ENCODE peak calls at places on chromosome 20, in ten cellular contexts. One of them, this sample, is unnamed.

GRCh38 chr20:57170343-57170742 is 96.1 kb downstream of the BMP7 start:
- DNase-seq in testis: no peak
- DNase-seq in transverse colon: no peak
- DNase-seq in body of pancreas: no peak
- DNase-seq in GM12891: no peak
- DNase-seq in HCT116: no peak
- DNase-seq in breast epithelium: no peak
- DNase-seq in uterus: no peak
- DNase-seq in prostate gland: peak
- DNase-seq in stomach: no peak
- DNase-seq in this sample: no peak

GRCh38 chr20:46708172-46708860 is 1.1 kb upstream of the SLC2A10 start:
- DNase-seq in body of pancreas: peak
- DNase-seq in uterus: no peak
- DNase-seq in stomach: peak
- DNase-seq in prostate gland: peak
- DNase-seq in HCT116: no peak
- DNase-seq in transverse colon: peak
- DNase-seq in testis: no peak
- DNase-seq in GM12891: no peak
- DNase-seq in breast epithelium: no peak
- DNase-seq in this sample: no peak

GRCh38 chr20:34410331-34410730 is 47.3 kb downstream of the ITCH start:
- DNase-seq in transverse colon: no peak
- DNase-seq in GM12891: no peak
- DNase-seq in testis: peak
- DNase-seq in prostate gland: no peak
- DNase-seq in stomach: no peak
- DNase-seq in breast epithelium: no peak
- DNase-seq in uterus: no peak
- DNase-seq in HCT116: no peak
- DNase-seq in body of pancreas: no peak
- DNase-seq in this sample: no peak

GRCh38 chr20:60695223-60695622 is 556.8 kb upstream of the CDH4 start:
- DNase-seq in uterus: no peak
- DNase-seq in body of pancreas: peak
- DNase-seq in HCT116: no peak
- DNase-seq in stomach: no peak
- DNase-seq in testis: no peak
- DNase-seq in breast epithelium: no peak
- DNase-seq in transverse colon: no peak
- DNase-seq in GM12891: no peak
- DNase-seq in prostate gland: no peak
- DNase-seq in this sample: no peak

GRCh38 chr20:2747676-2748235 is 52.7 kb downstream of the CPXM1 start:
- DNase-seq in HCT116: no peak
- DNase-seq in prostate gland: no peak
- DNase-seq in GM12891: no peak
- DNase-seq in testis: no peak
- DNase-seq in breast epithelium: no peak
- DNase-seq in body of pancreas: no peak
- DNase-seq in stomach: no peak
- DNase-seq in transverse colon: no peak
- DNase-seq in uterus: no peak
- DNase-seq in this sample: peak

GRCh38 chr20:4217349-4217761 is 202.0 kb upstream of the RNF24 start:
- DNase-seq in GM12891: no peak
- DNase-seq in testis: peak
- DNase-seq in uterus: no peak
- DNase-seq in HCT116: no peak
- DNase-seq in transverse colon: peak
- DNase-seq in stomach: no peak
- DNase-seq in body of pancreas: no peak
- DNase-seq in prostate gland: no peak
- DNase-seq in breast epithelium: no peak
- DNase-seq in this sample: no peak

GRCh38 chr20:47272893-47273590 is 83.5 kb downstream of the ZMYND8 start:
- DNase-seq in uterus: peak
- DNase-seq in body of pancreas: peak
- DNase-seq in HCT116: peak
- DNase-seq in prostate gland: peak
- DNase-seq in testis: peak
- DNase-seq in GM12891: no peak
- DNase-seq in breast epithelium: no peak
- DNase-seq in transverse colon: peak
- DNase-seq in stomach: peak
- DNase-seq in this sample: peak

GRCh38 chr20:12984069-12984765 is 24.6 kb upstream of the SPTLC3 start:
- DNase-seq in prostate gland: no peak
- DNase-seq in testis: no peak
- DNase-seq in uterus: no peak
- DNase-seq in GM12891: no peak
- DNase-seq in stomach: no peak
- DNase-seq in body of pancreas: no peak
- DNase-seq in transverse colon: no peak
- DNase-seq in breast epithelium: no peak
- DNase-seq in HCT116: no peak
- DNase-seq in this sample: no peak

GRCh38 chr20:62133051-62133845 is 9.9 kb downstream of the PSMA7 start:
- DNase-seq in HCT116: no peak
- DNase-seq in transverse colon: no peak
- DNase-seq in uterus: no peak
- DNase-seq in testis: no peak
- DNase-seq in stomach: no peak
- DNase-seq in prostate gland: no peak
- DNase-seq in breast epithelium: no peak
- DNase-seq in GM12891: no peak
- DNase-seq in body of pancreas: peak
- DNase-seq in this sample: no peak

GRCh38 chr20:62135573-62136266 is 7.5 kb downstream of the PSMA7 start:
- DNase-seq in stomach: no peak
- DNase-seq in HCT116: no peak
- DNase-seq in transverse colon: no peak
- DNase-seq in testis: no peak
- DNase-seq in prostate gland: no peak
- DNase-seq in body of pancreas: no peak
- DNase-seq in GM12891: no peak
- DNase-seq in breast epithelium: no peak
- DNase-seq in uterus: no peak
- DNase-seq in this sample: no peak

GRCh38 chr20:62136283-62137091 is 6.7 kb downstream of the PSMA7 start:
- DNase-seq in HCT116: peak
- DNase-seq in breast epithelium: peak
- DNase-seq in GM12891: no peak
- DNase-seq in testis: peak
- DNase-seq in uterus: peak
- DNase-seq in transverse colon: peak
- DNase-seq in prostate gland: peak
- DNase-seq in body of pancreas: peak
- DNase-seq in stomach: peak
- DNase-seq in this sample: peak

GRCh38 chr20:62133864-62134263 is 9.3 kb downstream of the PSMA7 start:
- DNase-seq in body of pancreas: no peak
- DNase-seq in transverse colon: no peak
- DNase-seq in uterus: no peak
- DNase-seq in testis: no peak
- DNase-seq in HCT116: no peak
- DNase-seq in breast epithelium: no peak
- DNase-seq in stomach: no peak
- DNase-seq in GM12891: peak
- DNase-seq in prostate gland: no peak
- DNase-seq in this sample: no peak

GRCh38 chr20:62134735-62135231 is 8.4 kb downstream of the PSMA7 start:
- DNase-seq in HCT116: no peak
- DNase-seq in stomach: peak
- DNase-seq in breast epithelium: no peak
- DNase-seq in GM12891: no peak
- DNase-seq in uterus: peak
- DNase-seq in prostate gland: no peak
- DNase-seq in testis: peak
- DNase-seq in body of pancreas: peak
- DNase-seq in transverse colon: no peak
- DNase-seq in this sample: no peak
- TF ChIP-seq POLR2A in HCT116: no peak
- TF ChIP-seq POLR2A in stomach: no peak
- TF ChIP-seq POLR2A in breast epithelium: no peak
- TF ChIP-seq POLR2A in GM12891: peak
- TF ChIP-seq POLR2A in uterus: no peak
- TF ChIP-seq POLR2A in prostate gland: no peak
- TF ChIP-seq POLR2A in testis: no peak
- TF ChIP-seq POLR2A in body of pancreas: no peak
- TF ChIP-seq POLR2A in transverse colon: no peak
- TF ChIP-seq POLR2A in this sample: no peak

DNA sequence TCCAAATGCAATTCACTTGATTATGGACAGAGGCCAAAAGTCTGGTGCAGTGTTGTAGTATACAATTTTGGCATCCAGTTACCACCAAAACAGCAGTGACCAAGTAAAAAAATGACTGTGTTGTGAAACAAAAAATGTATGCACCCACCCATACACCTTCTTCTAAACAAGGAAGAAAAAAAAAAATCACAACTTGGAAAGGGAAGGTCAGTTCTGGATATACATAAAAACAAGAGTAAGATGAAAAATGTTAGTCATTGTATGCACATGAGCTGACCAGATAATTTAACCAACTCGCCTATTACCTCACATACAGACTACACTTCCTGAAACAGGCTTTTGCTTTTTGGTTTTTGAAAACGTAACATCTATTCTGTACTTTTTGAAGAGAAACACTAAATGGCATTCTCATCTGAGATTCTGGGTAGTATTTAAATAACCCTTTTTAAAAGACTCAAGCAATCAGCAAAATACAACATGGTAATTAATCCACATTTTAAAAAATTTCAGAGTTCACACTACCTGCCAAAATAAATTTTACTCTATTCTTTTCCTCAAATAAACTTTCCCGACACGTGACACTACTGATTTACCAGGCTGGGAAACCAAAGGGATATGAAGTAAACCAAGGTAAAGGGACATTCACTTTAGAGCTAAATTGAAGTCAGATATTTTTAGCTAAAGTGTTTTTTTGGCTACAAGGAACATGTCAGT is 141.6 kb upstream of the SHLD1 start:
- DNase-seq in breast epithelium: no peak
- DNase-seq in transverse colon: no peak
- DNase-seq in HCT116: no peak
- DNase-seq in prostate gland: no peak
- DNase-seq in GM12891: no peak
- DNase-seq in testis: no peak
- DNase-seq in uterus: no peak
- DNase-seq in body of pancreas: no peak
- DNase-seq in stomach: no peak
- DNase-seq in this sample: no peak
- TF ChIP-seq POLR2A in breast epithelium: no peak
- TF ChIP-seq POLR2A in transverse colon: no peak
- TF ChIP-seq POLR2A in HCT116: no peak
- TF ChIP-seq POLR2A in prostate gland: no peak
- TF ChIP-seq POLR2A in GM12891: no peak
- TF ChIP-seq POLR2A in testis: no peak
- TF ChIP-seq POLR2A in uterus: no peak
- TF ChIP-seq POLR2A in body of pancreas: no peak
- TF ChIP-seq POLR2A in stomach: no peak
- TF ChIP-seq POLR2A in this sample: no peak

GRCh38 chr20:32582659-32583580 is 2.2 kb downstream of the NOL4L start:
- DNase-seq in transverse colon: peak
- DNase-seq in breast epithelium: no peak
- DNase-seq in testis: peak
- DNase-seq in HCT116: no peak
- DNase-seq in body of pancreas: no peak
- DNase-seq in stomach: no peak
- DNase-seq in prostate gland: no peak
- DNase-seq in GM12891: no peak
- DNase-seq in uterus: no peak
- DNase-seq in this sample: no peak

GRCh38 chr20:32581839-32582658 is 3.1 kb downstream of the NOL4L start:
- DNase-seq in uterus: no peak
- DNase-seq in GM12891: no peak
- DNase-seq in testis: no peak
- DNase-seq in stomach: no peak
- DNase-seq in transverse colon: no peak
- DNase-seq in breast epithelium: no peak
- DNase-seq in body of pancreas: no peak
- DNase-seq in HCT116: no peak
- DNase-seq in prostate gland: no peak
- DNase-seq in this sample: no peak

GRCh38 chr20:32580194-32580593 is 4.9 kb downstream of the NOL4L start:
- DNase-seq in stomach: no peak
- DNase-seq in transverse colon: no peak
- DNase-seq in GM12891: no peak
- DNase-seq in testis: no peak
- DNase-seq in uterus: no peak
- DNase-seq in body of pancreas: no peak
- DNase-seq in breast epithelium: no peak
- DNase-seq in prostate gland: no peak
- DNase-seq in HCT116: no peak
- DNase-seq in this sample: no peak

GRCh38 chr20:32580608-32580969 is 4.5 kb downstream of the NOL4L start:
- DNase-seq in testis: no peak
- DNase-seq in breast epithelium: no peak
- DNase-seq in HCT116: no peak
- DNase-seq in stomach: no peak
- DNase-seq in prostate gland: no peak
- DNase-seq in GM12891: no peak
- DNase-seq in transverse colon: no peak
- DNase-seq in uterus: no peak
- DNase-seq in body of pancreas: no peak
- DNase-seq in this sample: no peak

GRCh38 chr20:32580970-32581838 is 3.9 kb downstream of the NOL4L start:
- DNase-seq in uterus: no peak
- DNase-seq in body of pancreas: peak
- DNase-seq in GM12891: no peak
- DNase-seq in transverse colon: no peak
- DNase-seq in breast epithelium: no peak
- DNase-seq in HCT116: no peak
- DNase-seq in stomach: no peak
- DNase-seq in prostate gland: no peak
- DNase-seq in testis: no peak
- DNase-seq in this sample: no peak
- TF ChIP-seq POLR2A in uterus: no peak
- TF ChIP-seq POLR2A in body of pancreas: no peak
- TF ChIP-seq POLR2A in GM12891: no peak
- TF ChIP-seq POLR2A in transverse colon: no peak
- TF ChIP-seq POLR2A in breast epithelium: no peak
- TF ChIP-seq POLR2A in HCT116: no peak
- TF ChIP-seq POLR2A in stomach: no peak
- TF ChIP-seq POLR2A in prostate gland: no peak
- TF ChIP-seq POLR2A in testis: no peak
- TF ChIP-seq POLR2A in this sample: no peak

GRCh38 chr20:32050851-32051556 is 1.0 kb upstream of the HCK start:
- DNase-seq in prostate gland: no peak
- DNase-seq in uterus: no peak
- DNase-seq in HCT116: no peak
- DNase-seq in GM12891: no peak
- DNase-seq in testis: peak
- DNase-seq in body of pancreas: peak
- DNase-seq in transverse colon: peak
- DNase-seq in breast epithelium: no peak
- DNase-seq in stomach: no peak
- DNase-seq in this sample: peak

GRCh38 chr20:32051720-32052089 is 337 bp upstream of the HCK start:
- DNase-seq in transverse colon: no peak
- DNase-seq in HCT116: no peak
- DNase-seq in testis: no peak
- DNase-seq in prostate gland: no peak
- DNase-seq in uterus: no peak
- DNase-seq in stomach: no peak
- DNase-seq in GM12891: no peak
- DNase-seq in breast epithelium: no peak
- DNase-seq in body of pancreas: no peak
- DNase-seq in this sample: no peak

GRCh38 chr20:32052792-32053362 is 835 bp downstream of the HCK start:
- DNase-seq in transverse colon: peak
- DNase-seq in GM12891: peak
- DNase-seq in HCT116: no peak
- DNase-seq in testis: peak
- DNase-seq in breast epithelium: no peak
- DNase-seq in uterus: no peak
- DNase-seq in body of pancreas: peak
- DNase-seq in prostate gland: no peak
- DNase-seq in stomach: peak
- DNase-seq in this sample: peak

GRCh38 chr20:32053648-32054047 is 1.6 kb downstream of the HCK start:
- DNase-seq in testis: no peak
- DNase-seq in body of pancreas: no peak
- DNase-seq in breast epithelium: no peak
- DNase-seq in stomach: no peak
- DNase-seq in GM12891: no peak
- DNase-seq in transverse colon: no peak
- DNase-seq in prostate gland: no peak
- DNase-seq in uterus: no peak
- DNase-seq in HCT116: no peak
- DNase-seq in this sample: no peak

DNA sequence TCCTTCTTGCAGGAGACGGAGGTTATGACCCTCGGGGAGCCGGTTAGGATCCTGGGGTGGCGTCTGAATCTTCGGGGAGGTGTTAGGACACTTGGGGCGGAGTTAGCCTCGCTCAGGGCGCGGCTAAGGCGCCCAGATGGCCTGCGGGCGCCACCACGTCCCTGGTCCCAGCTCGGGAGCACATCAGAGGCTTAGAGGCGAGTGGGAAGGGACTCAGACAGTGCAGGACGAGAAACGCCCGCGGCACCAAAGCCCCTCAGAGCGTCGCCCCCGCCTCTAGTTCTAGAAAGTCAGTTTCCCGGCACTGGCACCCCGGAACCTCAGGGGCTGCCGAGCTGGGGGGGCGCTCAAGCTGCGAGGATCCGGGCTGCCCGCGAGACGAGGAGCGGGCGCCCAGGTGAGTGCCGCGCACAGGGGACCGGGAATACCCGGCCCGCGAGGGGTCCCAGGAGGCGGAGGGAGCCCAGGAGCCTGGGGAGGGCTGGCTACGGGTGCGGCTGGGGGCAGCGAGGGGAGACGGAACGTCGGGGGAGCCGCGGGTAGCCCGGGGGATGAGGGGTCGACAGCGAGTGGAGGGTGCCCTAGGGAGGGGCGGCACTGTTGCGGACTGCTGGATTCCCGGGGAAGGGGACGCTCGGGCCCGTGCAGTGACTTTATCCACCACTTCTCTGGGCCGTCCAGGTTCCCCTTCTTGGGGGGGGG is at the start of gene HCK:
- DNase-seq in GM12891: peak
- DNase-seq in uterus: no peak
- DNase-seq in HCT116: no peak
- DNase-seq in transverse colon: peak
- DNase-seq in stomach: peak
- DNase-seq in prostate gland: no peak
- DNase-seq in testis: no peak
- DNase-seq in breast epithelium: no peak
- DNase-seq in body of pancreas: peak
- DNase-seq in this sample: no peak
- TF ChIP-seq POLR2A in GM12891: no peak
- TF ChIP-seq POLR2A in uterus: no peak
- TF ChIP-seq POLR2A in HCT116: no peak
- TF ChIP-seq POLR2A in transverse colon: peak
- TF ChIP-seq POLR2A in stomach: no peak
- TF ChIP-seq POLR2A in prostate gland: no peak
- TF ChIP-seq POLR2A in testis: no peak
- TF ChIP-seq POLR2A in breast epithelium: no peak
- TF ChIP-seq POLR2A in body of pancreas: peak
- TF ChIP-seq POLR2A in this sample: no peak